ENCODE peak calls at places on chromosomes 2 and 18, in seven cellular contexts. One of them, this sample, is unnamed.

GRCh38 chr2:6826081-6826913 is 39.4 kb downstream of the CMPK2 start:
- DNase-seq in HTR-8/SVneo: no peak
- DNase-seq in activated T-cell treated with anti-CD3 and anti-CD28 coated beads for 1 hour: peak
- DNase-seq in C1 segment of cervical spinal cord: no peak
- DNase-seq in CD8-positive, alpha-beta memory T cell: peak
- DNase-seq in iPS-NIHi11: peak
- DNase-seq in T-helper 2 cell: peak
- DNase-seq in this sample: no peak

GRCh38 chr2:21910832-21911507 is 787.2 kb downstream of the TDRD15 start:
- DNase-seq in HTR-8/SVneo: no peak
- DNase-seq in activated T-cell treated with anti-CD3 and anti-CD28 coated beads for 1 hour: no peak
- DNase-seq in C1 segment of cervical spinal cord: no peak
- DNase-seq in CD8-positive, alpha-beta memory T cell: no peak
- DNase-seq in iPS-NIHi11: no peak
- DNase-seq in T-helper 2 cell: no peak
- DNase-seq in this sample: no peak

GRCh38 chr2:101356486-101356885 is 30.8 kb downstream of the CREG2 start:
- DNase-seq in HTR-8/SVneo: no peak
- DNase-seq in activated T-cell treated with anti-CD3 and anti-CD28 coated beads for 1 hour: no peak
- DNase-seq in C1 segment of cervical spinal cord: no peak
- DNase-seq in CD8-positive, alpha-beta memory T cell: no peak
- DNase-seq in iPS-NIHi11: no peak
- DNase-seq in T-helper 2 cell: no peak
- DNase-seq in this sample: no peak

GRCh38 chr2:59167514-59167913 is 926.4 kb upstream of the FANCL start:
- DNase-seq in HTR-8/SVneo: no peak
- DNase-seq in activated T-cell treated with anti-CD3 and anti-CD28 coated beads for 1 hour: no peak
- DNase-seq in C1 segment of cervical spinal cord: no peak
- DNase-seq in CD8-positive, alpha-beta memory T cell: no peak
- DNase-seq in iPS-NIHi11: no peak
- DNase-seq in T-helper 2 cell: no peak
- DNase-seq in this sample: no peak

GRCh38 chr2:232315049-232315922 is 63.3 kb upstream of the ALPP start:
- DNase-seq in HTR-8/SVneo: no peak
- DNase-seq in activated T-cell treated with anti-CD3 and anti-CD28 coated beads for 1 hour: peak
- DNase-seq in C1 segment of cervical spinal cord: peak
- DNase-seq in CD8-positive, alpha-beta memory T cell: peak
- DNase-seq in iPS-NIHi11: no peak
- DNase-seq in T-helper 2 cell: peak
- DNase-seq in this sample: peak

GRCh38 chr2:23788100-23788499 is 138.8 kb downstream of the ATAD2B start:
- DNase-seq in HTR-8/SVneo: no peak
- DNase-seq in activated T-cell treated with anti-CD3 and anti-CD28 coated beads for 1 hour: no peak
- DNase-seq in C1 segment of cervical spinal cord: no peak
- DNase-seq in CD8-positive, alpha-beta memory T cell: no peak
- DNase-seq in iPS-NIHi11: no peak
- DNase-seq in T-helper 2 cell: no peak
- DNase-seq in this sample: no peak

GRCh38 chr2:46207591-46207990 is 89.6 kb upstream of the EPAS1 start:
- DNase-seq in HTR-8/SVneo: no peak
- DNase-seq in activated T-cell treated with anti-CD3 and anti-CD28 coated beads for 1 hour: no peak
- DNase-seq in C1 segment of cervical spinal cord: no peak
- DNase-seq in CD8-positive, alpha-beta memory T cell: no peak
- DNase-seq in iPS-NIHi11: no peak
- DNase-seq in T-helper 2 cell: no peak
- DNase-seq in this sample: no peak

GRCh38 chr2:26396734-26397298 is 4.9 kb upstream of the DRC1 start:
- DNase-seq in HTR-8/SVneo: no peak
- DNase-seq in activated T-cell treated with anti-CD3 and anti-CD28 coated beads for 1 hour: no peak
- DNase-seq in C1 segment of cervical spinal cord: no peak
- DNase-seq in CD8-positive, alpha-beta memory T cell: no peak
- DNase-seq in iPS-NIHi11: no peak
- DNase-seq in T-helper 2 cell: no peak
- DNase-seq in this sample: no peak

GRCh38 chr2:52732849-52733395 is 1034.7 kb upstream of the CHAC2 start:
- DNase-seq in HTR-8/SVneo: no peak
- DNase-seq in activated T-cell treated with anti-CD3 and anti-CD28 coated beads for 1 hour: no peak
- DNase-seq in C1 segment of cervical spinal cord: no peak
- DNase-seq in CD8-positive, alpha-beta memory T cell: no peak
- DNase-seq in iPS-NIHi11: peak
- DNase-seq in T-helper 2 cell: no peak
- DNase-seq in this sample: no peak

GRCh38 chr2:40115894-40116293 is 336.0 kb downstream of the SLC8A1 start:
- DNase-seq in HTR-8/SVneo: no peak
- DNase-seq in activated T-cell treated with anti-CD3 and anti-CD28 coated beads for 1 hour: no peak
- DNase-seq in C1 segment of cervical spinal cord: no peak
- DNase-seq in CD8-positive, alpha-beta memory T cell: no peak
- DNase-seq in iPS-NIHi11: no peak
- DNase-seq in T-helper 2 cell: no peak
- DNase-seq in this sample: no peak

GRCh38 chr2:1717129-1717528 is 27.2 kb downstream of the PXDN start:
- DNase-seq in HTR-8/SVneo: no peak
- DNase-seq in activated T-cell treated with anti-CD3 and anti-CD28 coated beads for 1 hour: no peak
- DNase-seq in C1 segment of cervical spinal cord: peak
- DNase-seq in CD8-positive, alpha-beta memory T cell: no peak
- DNase-seq in iPS-NIHi11: no peak
- DNase-seq in T-helper 2 cell: no peak
- DNase-seq in this sample: no peak

GRCh38 chr2:20543579-20543887 is 96.7 kb downstream of the RHOB start:
- DNase-seq in HTR-8/SVneo: no peak
- DNase-seq in activated T-cell treated with anti-CD3 and anti-CD28 coated beads for 1 hour: no peak
- DNase-seq in C1 segment of cervical spinal cord: no peak
- DNase-seq in CD8-positive, alpha-beta memory T cell: no peak
- DNase-seq in iPS-NIHi11: no peak
- DNase-seq in T-helper 2 cell: no peak
- DNase-seq in this sample: no peak

GRCh38 chr2:2768476-2768875 is 437.4 kb upstream of the MYT1L start:
- DNase-seq in HTR-8/SVneo: no peak
- DNase-seq in activated T-cell treated with anti-CD3 and anti-CD28 coated beads for 1 hour: no peak
- DNase-seq in C1 segment of cervical spinal cord: no peak
- DNase-seq in CD8-positive, alpha-beta memory T cell: no peak
- DNase-seq in iPS-NIHi11: no peak
- DNase-seq in T-helper 2 cell: no peak
- DNase-seq in this sample: no peak

GRCh38 chr18:35247412-35248249 is 6.8 kb downstream of the ZNF397 start:
- DNase-seq in HTR-8/SVneo: no peak
- DNase-seq in activated T-cell treated with anti-CD3 and anti-CD28 coated beads for 1 hour: no peak
- DNase-seq in C1 segment of cervical spinal cord: no peak
- DNase-seq in CD8-positive, alpha-beta memory T cell: no peak
- DNase-seq in iPS-NIHi11: no peak
- DNase-seq in T-helper 2 cell: no peak
- DNase-seq in this sample: no peak

GRCh38 chr2:216031960-216032689 is 18.8 kb upstream of the MREG start:
- DNase-seq in HTR-8/SVneo: no peak
- DNase-seq in activated T-cell treated with anti-CD3 and anti-CD28 coated beads for 1 hour: no peak
- DNase-seq in C1 segment of cervical spinal cord: no peak
- DNase-seq in CD8-positive, alpha-beta memory T cell: no peak
- DNase-seq in iPS-NIHi11: no peak
- DNase-seq in T-helper 2 cell: no peak
- DNase-seq in this sample: no peak

GRCh38 chr2:143402462-143402861 is 273.2 kb downstream of the ARHGAP15 start:
- DNase-seq in HTR-8/SVneo: no peak
- DNase-seq in activated T-cell treated with anti-CD3 and anti-CD28 coated beads for 1 hour: no peak
- DNase-seq in C1 segment of cervical spinal cord: no peak
- DNase-seq in CD8-positive, alpha-beta memory T cell: no peak
- DNase-seq in iPS-NIHi11: no peak
- DNase-seq in T-helper 2 cell: no peak
- DNase-seq in this sample: no peak

GRCh38 chr2:222879602-222879933 is 18.7 kb downstream of the ACSL3 start:
- DNase-seq in HTR-8/SVneo: no peak
- DNase-seq in activated T-cell treated with anti-CD3 and anti-CD28 coated beads for 1 hour: no peak
- DNase-seq in C1 segment of cervical spinal cord: no peak
- DNase-seq in CD8-positive, alpha-beta memory T cell: no peak
- DNase-seq in iPS-NIHi11: no peak
- DNase-seq in T-helper 2 cell: no peak
- DNase-seq in this sample: no peak

GRCh38 chr2:165905854-165906253 is 47.7 kb downstream of the TTC21B start:
- DNase-seq in HTR-8/SVneo: no peak
- DNase-seq in activated T-cell treated with anti-CD3 and anti-CD28 coated beads for 1 hour: no peak
- DNase-seq in C1 segment of cervical spinal cord: no peak
- DNase-seq in CD8-positive, alpha-beta memory T cell: no peak
- DNase-seq in iPS-NIHi11: no peak
- DNase-seq in T-helper 2 cell: no peak
- DNase-seq in this sample: no peak

GRCh38 chr2:10228611-10229365 is 73.9 kb upstream of the HPCAL1 start:
- DNase-seq in HTR-8/SVneo: no peak
- DNase-seq in activated T-cell treated with anti-CD3 and anti-CD28 coated beads for 1 hour: no peak
- DNase-seq in C1 segment of cervical spinal cord: no peak
- DNase-seq in CD8-positive, alpha-beta memory T cell: no peak
- DNase-seq in iPS-NIHi11: no peak
- DNase-seq in T-helper 2 cell: no peak
- DNase-seq in this sample: no peak

GRCh38 chr2:24743914-24744313 is 49.3 kb downstream of the PTRHD1 start:
- DNase-seq in HTR-8/SVneo: no peak
- DNase-seq in activated T-cell treated with anti-CD3 and anti-CD28 coated beads for 1 hour: no peak
- DNase-seq in C1 segment of cervical spinal cord: no peak
- DNase-seq in CD8-positive, alpha-beta memory T cell: no peak
- DNase-seq in iPS-NIHi11: no peak
- DNase-seq in T-helper 2 cell: no peak
- DNase-seq in this sample: no peak

GRCh38 chr2:66930499-66931165 is 466.5 kb upstream of the ETAA1 start:
- DNase-seq in HTR-8/SVneo: no peak
- DNase-seq in activated T-cell treated with anti-CD3 and anti-CD28 coated beads for 1 hour: no peak
- DNase-seq in C1 segment of cervical spinal cord: no peak
- DNase-seq in CD8-positive, alpha-beta memory T cell: no peak
- DNase-seq in iPS-NIHi11: no peak
- DNase-seq in T-helper 2 cell: no peak
- DNase-seq in this sample: no peak

GRCh38 chr2:58886009-58886408 is 644.9 kb upstream of the FANCL start:
- DNase-seq in HTR-8/SVneo: no peak
- DNase-seq in activated T-cell treated with anti-CD3 and anti-CD28 coated beads for 1 hour: no peak
- DNase-seq in C1 segment of cervical spinal cord: no peak
- DNase-seq in CD8-positive, alpha-beta memory T cell: no peak
- DNase-seq in iPS-NIHi11: no peak
- DNase-seq in T-helper 2 cell: no peak
- DNase-seq in this sample: no peak

GRCh38 chr2:80930777-80931176 is 626.2 kb upstream of the LRRTM1 start:
- DNase-seq in HTR-8/SVneo: no peak
- DNase-seq in activated T-cell treated with anti-CD3 and anti-CD28 coated beads for 1 hour: no peak
- DNase-seq in C1 segment of cervical spinal cord: no peak
- DNase-seq in CD8-positive, alpha-beta memory T cell: no peak
- DNase-seq in iPS-NIHi11: no peak
- DNase-seq in T-helper 2 cell: no peak
- DNase-seq in this sample: no peak

GRCh38 chr2:96534701-96535181 is 1.8 kb upstream of the ARID5A start:
- DNase-seq in HTR-8/SVneo: no peak
- DNase-seq in activated T-cell treated with anti-CD3 and anti-CD28 coated beads for 1 hour: no peak
- DNase-seq in C1 segment of cervical spinal cord: no peak
- DNase-seq in CD8-positive, alpha-beta memory T cell: no peak
- DNase-seq in iPS-NIHi11: no peak
- DNase-seq in T-helper 2 cell: no peak
- DNase-seq in this sample: no peak

GRCh38 chr2:4039999-4040398 is 336.6 kb downstream of the DCDC2C start:
- DNase-seq in HTR-8/SVneo: no peak
- DNase-seq in activated T-cell treated with anti-CD3 and anti-CD28 coated beads for 1 hour: no peak
- DNase-seq in C1 segment of cervical spinal cord: no peak
- DNase-seq in CD8-positive, alpha-beta memory T cell: no peak
- DNase-seq in iPS-NIHi11: no peak
- DNase-seq in T-helper 2 cell: no peak
- DNase-seq in this sample: no peak